ENCODE peak calls at places on chromosomes 5 and 9, in four cellular contexts. One of them, this sample, is unnamed.

GRCh38 chr9:19464764-19465570 is 56.2 kb downstream of the ACER2 start:
- DNase-seq in left cardiac atrium: peak; percentile 86
- DNase-seq in cardiac muscle cell: peak; percentile 73
- DNase-seq in CD4-positive, alpha-beta T cell: peak; percentile 65
- DNase-seq in this sample: peak; percentile 89

GRCh38 chr5:176364765-176365662 is at the start of gene ARL10:
- DNase-seq in cardiac muscle cell: peak; percentile 63
- DNase-seq in CD4-positive, alpha-beta T cell: peak; percentile 33
- DNase-seq in left cardiac atrium: peak; percentile 52
- DNase-seq in this sample: no peak

GRCh38 chr5:16602182-16602581 is 14.6 kb downstream of the RETREG1 start:
- DNase-seq in CD4-positive, alpha-beta T cell: no peak
- DNase-seq in cardiac muscle cell: no peak
- DNase-seq in left cardiac atrium: no peak
- DNase-seq in this sample: no peak

GRCh38 chr5:53359906-53360305 is 120.5 kb upstream of the FST start:
- DNase-seq in left cardiac atrium: no peak
- DNase-seq in CD4-positive, alpha-beta T cell: no peak
- DNase-seq in cardiac muscle cell: no peak
- DNase-seq in this sample: no peak

GRCh38 chr9:89952401-89952800 is 347.6 kb downstream of the GADD45G start:
- DNase-seq in CD4-positive, alpha-beta T cell: no peak
- DNase-seq in left cardiac atrium: no peak
- DNase-seq in cardiac muscle cell: no peak
- DNase-seq in this sample: no peak

GRCh38 chr9:34989946-34990635 is 546 bp downstream of the DNAJB5 start:
- DNase-seq in CD4-positive, alpha-beta T cell: peak; percentile 19
- DNase-seq in cardiac muscle cell: peak; percentile 85
- DNase-seq in left cardiac atrium: peak; percentile 78
- DNase-seq in this sample: peak; percentile 88

GRCh38 chr9:81116340-81117207 is 572.8 kb downstream of the TLE1 start:
- DNase-seq in cardiac muscle cell: no peak
- DNase-seq in CD4-positive, alpha-beta T cell: no peak
- DNase-seq in left cardiac atrium: no peak
- DNase-seq in this sample: no peak

GRCh38 chr5:53944981-53945380 is 365.4 kb downstream of the ARL15 start:
- DNase-seq in cardiac muscle cell: no peak
- DNase-seq in CD4-positive, alpha-beta T cell: no peak
- DNase-seq in left cardiac atrium: no peak
- DNase-seq in this sample: no peak

GRCh38 chr5:173891367-173891766 is 3.2 kb downstream of the CPEB4 start:
- DNase-seq in cardiac muscle cell: no peak
- DNase-seq in CD4-positive, alpha-beta T cell: no peak
- DNase-seq in left cardiac atrium: no peak
- DNase-seq in this sample: no peak

GRCh38 chr9:130948266-130948665 is 9.2 kb upstream of the FIBCD1 start:
- DNase-seq in left cardiac atrium: no peak
- DNase-seq in CD4-positive, alpha-beta T cell: no peak
- DNase-seq in cardiac muscle cell: no peak
- DNase-seq in this sample: no peak

GRCh38 chr5:111730659-111731382 is 26.2 kb downstream of the NREP start:
- DNase-seq in CD4-positive, alpha-beta T cell: no peak
- DNase-seq in left cardiac atrium: no peak
- DNase-seq in cardiac muscle cell: no peak
- DNase-seq in this sample: no peak

GRCh38 chr9:69548676-69549075 is 123.5 kb downstream of the APBA1 start:
- DNase-seq in cardiac muscle cell: no peak
- DNase-seq in CD4-positive, alpha-beta T cell: no peak
- DNase-seq in left cardiac atrium: no peak
- DNase-seq in this sample: no peak

GRCh38 chr9:91884746-91885687 is 65.0 kb downstream of the ROR2 start:
- DNase-seq in CD4-positive, alpha-beta T cell: no peak
- DNase-seq in cardiac muscle cell: no peak
- DNase-seq in left cardiac atrium: no peak
- DNase-seq in this sample: peak; percentile 76

GRCh38 chr5:64749385-64749784 is 19.1 kb downstream of the SREK1IP1 start:
- DNase-seq in CD4-positive, alpha-beta T cell: no peak
- DNase-seq in cardiac muscle cell: no peak
- DNase-seq in left cardiac atrium: no peak
- DNase-seq in this sample: no peak

GRCh38 chr5:173745123-173745522 is 128.7 kb upstream of the BOD1 start:
- DNase-seq in left cardiac atrium: no peak
- DNase-seq in cardiac muscle cell: no peak
- DNase-seq in CD4-positive, alpha-beta T cell: no peak
- DNase-seq in this sample: no peak

GRCh38 chr5:80763873-80764647 is 109.3 kb upstream of the DHFR start:
- DNase-seq in cardiac muscle cell: no peak
- DNase-seq in left cardiac atrium: no peak
- DNase-seq in CD4-positive, alpha-beta T cell: no peak
- DNase-seq in this sample: no peak

GRCh38 chr5:150063638-150064037 is 22.7 kb downstream of the CSF1R start:
- DNase-seq in CD4-positive, alpha-beta T cell: no peak
- DNase-seq in left cardiac atrium: no peak
- DNase-seq in cardiac muscle cell: no peak
- DNase-seq in this sample: peak; percentile 34

GRCh38 chr5:119290161-119290569 is 65.7 kb upstream of the TNFAIP8 start:
- DNase-seq in left cardiac atrium: no peak
- DNase-seq in cardiac muscle cell: no peak
- DNase-seq in CD4-positive, alpha-beta T cell: no peak
- DNase-seq in this sample: no peak

GRCh38 chr9:96599298-96599697 is 20.3 kb downstream of the CDC14B start:
- DNase-seq in CD4-positive, alpha-beta T cell: no peak
- DNase-seq in left cardiac atrium: no peak
- DNase-seq in cardiac muscle cell: no peak
- DNase-seq in this sample: no peak

GRCh38 chr9:12469084-12469483 is 224.1 kb upstream of the TYRP1 start:
- DNase-seq in cardiac muscle cell: no peak
- DNase-seq in CD4-positive, alpha-beta T cell: no peak
- DNase-seq in left cardiac atrium: no peak
- DNase-seq in this sample: no peak

GRCh38 chr9:28774433-28775029 is 1201.2 kb upstream of the C9orf72 start:
- DNase-seq in left cardiac atrium: no peak
- DNase-seq in cardiac muscle cell: peak; percentile 57
- DNase-seq in CD4-positive, alpha-beta T cell: no peak
- DNase-seq in this sample: no peak

GRCh38 chr9:17810728-17811634 is 232.1 kb downstream of the SH3GL2 start:
- DNase-seq in CD4-positive, alpha-beta T cell: no peak
- DNase-seq in left cardiac atrium: peak; percentile 65
- DNase-seq in cardiac muscle cell: peak; percentile 87
- DNase-seq in this sample: no peak

GRCh38 chr5:159047081-159047480 is 52.6 kb downstream of the EBF1 start:
- DNase-seq in CD4-positive, alpha-beta T cell: no peak
- DNase-seq in cardiac muscle cell: no peak
- DNase-seq in left cardiac atrium: no peak
- DNase-seq in this sample: no peak

GRCh38 chr5:65394078-65394477 is 87.6 kb downstream of the ADAMTS6 start:
- DNase-seq in left cardiac atrium: peak; percentile 51
- DNase-seq in cardiac muscle cell: no peak
- DNase-seq in CD4-positive, alpha-beta T cell: no peak
- DNase-seq in this sample: no peak

GRCh38 chr5:140833993-140834392 is at the start of gene PCDHA7:
- DNase-seq in left cardiac atrium: no peak
- DNase-seq in cardiac muscle cell: no peak
- DNase-seq in CD4-positive, alpha-beta T cell: no peak
- DNase-seq in this sample: no peak

GRCh38 chr5:55232194-55232984 is 1.0 kb downstream of the CCNO start:
- DNase-seq in left cardiac atrium: peak; percentile 22
- DNase-seq in CD4-positive, alpha-beta T cell: no peak
- DNase-seq in cardiac muscle cell: peak; percentile 43
- DNase-seq in this sample: peak; percentile 71

GRCh38 chr9:126581893-126582292 is 31.8 kb upstream of the LMX1B start:
- DNase-seq in left cardiac atrium: no peak
- DNase-seq in CD4-positive, alpha-beta T cell: no peak
- DNase-seq in cardiac muscle cell: no peak
- DNase-seq in this sample: no peak

GRCh38 chr9:112836394-112836793 is 54.3 kb downstream of the SLC46A2 start:
- DNase-seq in cardiac muscle cell: no peak
- DNase-seq in left cardiac atrium: no peak
- DNase-seq in CD4-positive, alpha-beta T cell: no peak
- DNase-seq in this sample: no peak

GRCh38 chr5:110055301-110055700 is 365.6 kb downstream of the MAN2A1 start:
- DNase-seq in cardiac muscle cell: no peak
- DNase-seq in CD4-positive, alpha-beta T cell: no peak
- DNase-seq in left cardiac atrium: no peak
- DNase-seq in this sample: no peak

This sample was measured in ecto neural progenitor cell.